ENCODE peak calls at places on chromosome 22, in six cellular contexts. Q is WTC11; D is NCI-H510A; K is stimulated activated CD8-positive, alpha-beta memory T cell treated with anti-CD3 and anti-CD28 coated beads, Interleukin-7, amount 100 ng/mL, for 1 hour; H is HS-27A; I is A549. N is an unnamed sample.

GRCh38 chr22:49525776-49526535 is 301.7 kb downstream of the BRD1 start:
- DNase-seq in K (no peak), H (no peak), D (no peak), Q (no peak), I (no peak), N (no peak)

GRCh38 chr22:46577361-46578249 is 40.2 kb upstream of the CELSR1 start:
- DNase-seq in K (no peak), D (no peak), H (no peak), Q (peak; percentile 17), I (no peak), N (no peak)

GRCh38 chr22:17999851-18000250 is 24.5 kb downstream of the MICAL3 start:
- DNase-seq in H (no peak), D (no peak), Q (no peak), I (no peak), K (no peak), N (no peak)

GRCh38 chr22:33875316-33875715 is 45.0 kb downstream of the LARGE1 start:
- DNase-seq in K (no peak), Q (no peak), I (no peak), D (no peak), H (no peak), N (no peak)

GRCh38 chr22:46590334-46590733 is 29.9 kb upstream of the GRAMD4 start:
- DNase-seq in D (no peak), Q (peak; percentile 10), H (no peak), I (no peak), K (no peak), N (no peak)

GRCh38 chr22:31128156-31128555 is 5.4 kb downstream of the INPP5J start:
- DNase-seq in Q (no peak), H (no peak), D (no peak), K (no peak), I (no peak), N (no peak)

GRCh38 chr22:29187831-29188230 is 17.9 kb upstream of the EMID1 start:
- DNase-seq in H (no peak), D (no peak), K (no peak), I (no peak), Q (no peak), N (no peak)

GRCh38 chr22:20001082-20001638 is 15.5 kb downstream of the ARVCF start:
- DNase-seq in Q (no peak), I (no peak), D (no peak), H (no peak), K (no peak), N (no peak)

GRCh38 chr22:37320726-37321286 is 38.5 kb downstream of the CYTH4 start:
- DNase-seq in Q (no peak), D (no peak), H (no peak), K (no peak), I (no peak), N (no peak)

GRCh38 chr22:48580481-48580970 is 1247.1 kb downstream of the BRD1 start:
- DNase-seq in I (no peak), H (no peak), D (no peak), K (no peak), Q (no peak), N (no peak)

GRCh38 chr22:39108487-39108886 is 11.4 kb downstream of the APOBEC3H start:
- DNase-seq in Q (no peak), H (no peak), I (no peak), K (no peak), D (no peak), N (no peak)

GRCh38 chr22:49628351-49629023 is 199.2 kb downstream of the BRD1 start:
- DNase-seq in K (no peak), Q (peak; percentile 7), D (no peak), I (no peak), H (no peak), N (no peak)

GRCh38 chr22:22959147-22959827 is 71.7 kb downstream of the IGLL5 start:
- DNase-seq in D (peak; percentile 29), Q (peak; percentile 84), K (peak; percentile 57), H (peak; percentile 39), I (peak; percentile 66), N (no peak)

GRCh38 chr22:27853404-27853803 is 51.8 kb upstream of the MN1 start:
- DNase-seq in I (no peak), D (no peak), H (no peak), Q (no peak), K (no peak), N (no peak)

GRCh38 chr22:49880281-49880680 is 26.6 kb downstream of the ZBED4 start:
- DNase-seq in I (no peak), Q (peak; percentile 29), K (no peak), H (no peak), D (no peak), N (no peak)

GRCh38 chr22:27133951-27134664 is 476.7 kb downstream of the MIAT start:
- DNase-seq in K (no peak), I (peak; percentile 73), D (no peak), H (peak; percentile 91), Q (no peak), N (no peak)

GRCh38 chr22:35894937-35895708 is 133.5 kb downstream of the RBFOX2 start:
- DNase-seq in K (no peak), H (no peak), I (peak; percentile 37), Q (no peak), D (no peak), N (no peak)

GRCh38 chr22:23678133-23678532 is 12.7 kb upstream of the RGL4 start:
- DNase-seq in K (no peak), H (no peak), Q (no peak), D (no peak), I (no peak), N (no peak)

GRCh38 chr22:46970411-46971123 is 208.1 kb downstream of the TBC1D22A start:
- DNase-seq in I (no peak), K (no peak), Q (no peak), H (no peak), D (no peak), N (no peak)

GRCh38 chr22:20130319-20130718 is 1.3 kb upstream of the ZDHHC8 start:
- DNase-seq in K (no peak), Q (no peak), H (no peak), D (no peak), I (no peak), N (no peak)

GRCh38 chr22:37079668-37080171 is 28.2 kb downstream of the KCTD17 start:
- DNase-seq in I (no peak), D (no peak), K (peak; percentile 54), Q (no peak), H (no peak), N (no peak)

GRCh38 chr22:30010789-30011405 is 69.4 kb upstream of the HORMAD2 start:
- DNase-seq in I (no peak), D (no peak), K (no peak), H (no peak), Q (no peak), N (no peak)

GRCh38 chr22:27474112-27474571 is 327.4 kb downstream of the MN1 start:
- DNase-seq in K (no peak), H (no peak), I (no peak), Q (no peak), D (no peak), N (no peak)

GRCh38 chr22:21661991-21662390 is 3.8 kb upstream of the PPIL2 start:
- DNase-seq in D (no peak), Q (no peak), K (no peak), H (no peak), I (no peak), N (no peak)

GRCh38 chr22:49996192-49996531 is 16.4 kb downstream of the IL17REL start:
- DNase-seq in H (no peak), Q (no peak), K (no peak), D (no peak), I (no peak), N (no peak)

GRCh38 chr22:29625090-29625825 is 21.8 kb downstream of the NF2 start:
- DNase-seq in D (no peak), H (peak; percentile 49), K (no peak), Q (peak; percentile 34), I (peak; percentile 69), N (no peak)

GRCh38 chr22:23401111-23401909 is 178.8 kb downstream of the IGLL1 start:
- DNase-seq in Q (peak; percentile 8), I (no peak), H (peak; percentile 58), D (no peak), K (no peak), N (no peak)

GRCh38 chr22:32480238-32480637 is 5.6 kb downstream of the FBXO7 start:
- DNase-seq in H (no peak), I (no peak), Q (no peak), K (no peak), D (no peak), N (no peak)

GRCh38 chr22:47392729-47393128 is 630.3 kb downstream of the TBC1D22A start:
- DNase-seq in Q (no peak), D (no peak), K (no peak), I (no peak), H (no peak), N (no peak)

GRCh38 chr22:17919276-17920144 is 104.9 kb downstream of the MICAL3 start:
- DNase-seq in D (no peak), H (no peak), K (no peak), Q (no peak), I (no peak), N (no peak)

GRCh38 chr22:35587447-35587870 is 29.7 kb downstream of the MB start:
- DNase-seq in H (no peak), K (no peak), I (no peak), Q (no peak), D (no peak), N (no peak)

GRCh38 chr22:17258015-17258827 is 39.0 kb upstream of the ADA2 start:
- DNase-seq in I (no peak), Q (peak; percentile 76), H (no peak), D (peak; percentile 83), K (no peak), N (no peak)

GRCh38 chr22:29328566-29329500 is 13.3 kb upstream of the RASL10A start:
- DNase-seq in I (no peak), Q (no peak), H (no peak), K (no peak), D (no peak), N (no peak)

GRCh38 chr22:17213976-17214375 is 5.3 kb downstream of the ADA2 start:
- DNase-seq in Q (peak; percentile 72), K (no peak), D (no peak), H (no peak), I (peak; percentile 24), N (no peak)

N was measured in GOT3.